ENCODE peak calls at places on chromosomes 13 and 19, in five cellular contexts. H is HCT116, Q is GM12878, L is HepG2, R is H1. A is an unnamed sample.

GRCh38 chr13:30312859-30313258 is 5.5 kb upstream of the KATNAL1 start:
- DNase-seq in Q (no peak), L (no peak), R (no peak), H (no peak), A (no peak)

GRCh38 chr13:46182491-46182877 is 507 bp upstream of the LCP1 start:
- DNase-seq in H (no peak), Q (no peak), R (no peak), L (no peak), A (no peak)

GRCh38 chr13:112464720-112465119 is 88.6 kb downstream of the SPACA7 start:
- DNase-seq in R (peak; percentile 30), H (no peak), Q (no peak), L (no peak), A (no peak)

GRCh38 chr19:30083125-30083681 is 141.2 kb downstream of the URI1 start:
- DNase-seq in L (no peak), H (no peak), Q (no peak), R (no peak), A (no peak)

GRCh38 chr13:80224468-80224867 is 116.5 kb downstream of the SPRY2 start:
- DNase-seq in L (no peak), H (no peak), R (no peak), Q (no peak), A (no peak)

GRCh38 chr13:80001510-80001842 is 339.4 kb downstream of the SPRY2 start:
- DNase-seq in H (no peak), R (no peak), Q (no peak), L (no peak), A (no peak)

GRCh38 chr13:106186366-106187030 is 349.0 kb downstream of the EFNB2 start:
- DNase-seq in Q (no peak), H (no peak), L (no peak), R (no peak), A (no peak)

GRCh38 chr13:77065456-77066147 is 38.6 kb upstream of the FBXL3 start:
- DNase-seq in Q (no peak), H (no peak), L (no peak), R (no peak), A (no peak)

GRCh38 chr13:41649659-41650058 is 192.3 kb downstream of the RGCC start:
- DNase-seq in H (peak; percentile 22), L (peak; percentile 41), Q (no peak), R (no peak), A (peak; percentile 25)

GRCh38 chr19:6232567-6232966 is 47.2 kb downstream of the MLLT1 start:
- DNase-seq in Q (no peak), L (no peak), H (no peak), R (no peak), A (no peak)

GRCh38 chr13:77480071-77480470 is 55.4 kb upstream of the SCEL start:
- DNase-seq in R (no peak), Q (no peak), L (no peak), H (no peak), A (no peak)

DNA sequence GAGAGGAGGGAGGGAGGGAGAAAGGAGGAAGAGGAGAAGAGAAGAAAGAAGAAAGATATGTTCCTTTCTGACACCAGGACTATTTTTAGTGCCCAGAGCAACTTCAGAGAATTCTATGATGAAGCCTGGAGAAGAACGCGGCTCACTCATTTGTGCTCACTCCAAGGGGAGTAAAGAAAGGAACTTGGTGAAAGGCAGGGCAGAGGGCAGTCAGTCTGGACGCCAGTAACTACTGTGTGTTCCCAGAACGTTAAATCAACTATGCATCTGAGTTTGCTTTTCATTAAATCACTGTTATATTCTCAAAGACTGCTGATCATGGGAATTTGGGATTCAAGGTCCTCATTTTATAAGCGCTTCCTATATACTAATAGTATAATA is 154.3 kb downstream of the DCT start:
- DNase-seq in Q (no peak), R (no peak), L (no peak), H (no peak), A (no peak)
- H2AFZ ChIP-seq in Q (no peak overlapping the region), R (no peak overlapping the region), L (no peak overlapping the region), H (no peak overlapping the region), A (no peak overlapping the region)

GRCh38 chr13:109673477-109673876 is 112.9 kb downstream of the IRS2 start:
- DNase-seq in R (no peak), H (no peak), L (no peak), Q (no peak), A (no peak)
- TF ChIP-seq SRF in R (no peak), H (no peak), L (no peak), Q (no peak), A (no peak)

GRCh38 chr13:108618233-108618632 is 11.2 kb upstream of the MYO16 start:
- DNase-seq in Q (no peak), L (no peak), R (no peak), H (no peak), A (no peak)
- H2AFZ ChIP-seq in Q (no peak overlapping the region), L (no peak overlapping the region), R (no peak overlapping the region), H (no peak overlapping the region), A (no peak overlapping the region)

GRCh38 chr19:8039231-8039630 is 13.3 kb upstream of the CCL25 start:
- DNase-seq in H (no peak), Q (no peak), R (no peak), L (no peak), A (no peak)
- TF ChIP-seq SRF in H (no peak), Q (no peak), R (no peak), L (no peak), A (no peak)

DNA sequence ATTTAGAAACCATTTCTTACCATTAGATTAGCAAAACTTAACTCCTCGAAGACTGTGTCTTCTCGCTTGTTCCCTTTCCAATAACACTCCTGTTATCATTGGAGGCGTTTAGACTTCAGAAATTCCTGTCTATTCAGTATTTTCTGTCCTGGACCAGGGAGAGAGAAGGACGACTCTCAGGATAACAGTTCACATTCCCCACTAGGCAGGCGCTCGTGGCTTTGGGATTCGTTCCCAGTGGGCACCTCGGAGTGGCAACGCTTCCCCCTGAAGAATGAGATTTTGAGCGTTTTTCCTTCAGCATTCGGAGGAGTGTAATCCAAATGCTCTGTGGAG is 429 bp upstream of the ZNF225 start:
- DNase-seq in R (no peak), H (no peak), Q (no peak), L (no peak), A (no peak)
- H2AFZ ChIP-seq in R (peak overlapping the region; percentile 63), H (peak overlapping the region; percentile 81), Q (peak overlapping the region; percentile 83), L (peak overlapping the region; percentile 72), A (peak overlapping the region; percentile 92)

DNA sequence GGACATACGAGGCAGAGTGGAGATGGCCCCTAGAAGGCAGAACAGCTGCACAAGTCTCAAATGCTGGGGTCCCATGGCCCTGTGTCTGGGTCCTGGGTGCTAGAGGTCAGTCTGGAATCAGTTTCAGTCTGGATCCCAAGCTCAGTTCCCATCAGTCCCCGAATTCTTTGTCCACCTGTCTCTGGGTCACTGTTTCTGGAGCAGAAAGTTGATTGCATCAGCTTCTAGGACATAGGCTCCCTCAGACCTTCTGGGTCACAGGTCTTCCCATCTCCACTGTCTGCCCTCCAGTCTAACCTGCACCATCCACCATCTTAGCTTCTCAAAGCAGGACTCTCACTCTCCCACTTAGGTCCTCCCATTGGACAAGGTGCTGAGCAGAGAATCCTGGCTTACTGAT is 5.3 kb downstream of the LYPD4 start:
- DNase-seq in H (no peak), L (no peak), Q (no peak), R (no peak), A (no peak)
- TF ChIP-seq SRF in H (no peak), L (no peak), Q (no peak), R (no peak), A (no peak)

DNA sequence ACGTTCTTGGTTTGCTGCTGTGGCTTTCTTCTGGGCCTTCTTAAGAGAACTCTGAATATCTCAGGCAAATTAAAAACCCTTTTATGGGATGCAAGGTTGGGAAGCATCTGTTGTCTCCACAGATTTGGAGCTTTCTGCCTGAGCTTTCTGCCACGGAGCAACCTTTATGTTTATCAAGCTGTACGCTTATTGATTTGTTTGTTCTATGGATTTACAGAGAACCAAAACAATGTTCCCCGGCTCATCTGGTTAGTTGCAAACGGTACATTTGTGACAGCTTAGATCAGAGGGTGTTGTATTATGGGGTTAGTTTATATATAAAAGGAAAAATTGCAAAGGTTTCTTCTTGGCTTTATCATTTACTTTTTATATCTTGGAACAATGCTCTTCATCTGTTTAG is 479.6 kb downstream of the DIAPH3 start:
- DNase-seq in L (no peak), R (no peak), H (no peak), Q (no peak), A (no peak)
- H2AFZ ChIP-seq in L (no peak overlapping the region), R (no peak overlapping the region), H (no peak overlapping the region), Q (no peak overlapping the region), A (no peak overlapping the region)

GRCh38 chr13:70666883-70667282 is 558.6 kb upstream of the KLHL1 start:
- DNase-seq in L (no peak), Q (no peak), H (no peak), R (no peak), A (no peak)

GRCh38 chr13:70668983-70669382 is 560.7 kb upstream of the KLHL1 start:
- DNase-seq in Q (no peak), H (no peak), L (peak; percentile 12), R (no peak), A (no peak)

GRCh38 chr13:70668293-70668692 is 560.0 kb upstream of the KLHL1 start:
- DNase-seq in L (peak; percentile 3), R (no peak), H (no peak), Q (no peak), A (no peak)
- TF ChIP-seq SRF in L (no peak), R (no peak), H (no peak), Q (no peak), A (no peak)

GRCh38 chr13:26400545-26400944 is 146.6 kb downstream of the CDK8 start:
- DNase-seq in R (no peak), H (no peak), Q (no peak), L (no peak), A (no peak)
- H2AFZ ChIP-seq in R (no peak overlapping the region), H (no peak overlapping the region), Q (no peak overlapping the region), L (no peak overlapping the region), A (no peak overlapping the region)

A was measured in K562.